ENCODE peak calls at places on chromosome X, in six cellular contexts. E is WTC11, G is HCT116, S is H1, H is HepG2, A is K562. R is an unnamed sample.

GRCh38 chrX:101417981-101418841 is 10.2 kb downstream of the HNRNPH2 start:
- DNase-seq in E (peak; percentile 69), S (peak; percentile 72), H (no peak), A (no peak), G (no peak), R (no peak)

GRCh38 chrX:1487401-1487800 is 34.7 kb upstream of the ASMTL start:
- DNase-seq in H (no peak), G (no peak), S (no peak), E (no peak), A (no peak), R (no peak)

GRCh38 chrX:20857746-20858145 is 516.5 kb upstream of the CNKSR2 start:
- DNase-seq in G (no peak), H (no peak), S (no peak), E (no peak), A (no peak), R (no peak)

GRCh38 chrX:143634701-143635442 is 1.0 kb downstream of the SLITRK4 start:
- DNase-seq in A (no peak), H (no peak), G (no peak), S (no peak), E (no peak), R (no peak)

GRCh38 chrX:135543924-135544323 is 23.5 kb downstream of the INTS6L start:
- DNase-seq in E (peak; percentile 40), H (no peak), G (no peak), S (peak; percentile 52), A (no peak), R (no peak)

GRCh38 chrX:152641256-152641875 is 3.7 kb downstream of the GABRQ start:
- DNase-seq in H (no peak), E (peak; percentile 44), S (peak; percentile 49), G (no peak), A (no peak), R (no peak)

GRCh38 chrX:150873616-150874015 is 24.9 kb downstream of the CD99L2 start:
- DNase-seq in H (no peak), A (no peak), S (no peak), G (peak; percentile 6), E (no peak), R (no peak)

GRCh38 chrX:10534611-10535010 is 85.8 kb downstream of the MID1 start:
- DNase-seq in E (no peak), A (no peak), H (peak; percentile 75), S (no peak), G (no peak), R (no peak)

GRCh38 chrX:37685452-37686347 is at the start of gene XK:
- DNase-seq in A (peak; percentile 69), H (no peak), S (peak; percentile 63), E (peak; percentile 72), G (peak; percentile 71), R (no peak)

GRCh38 chrX:50769389-50770063 is 44.5 kb downstream of the SHROOM4 start:
- DNase-seq in G (no peak), S (no peak), E (no peak), H (no peak), A (no peak), R (no peak)

GRCh38 chrX:18981124-18981807 is 2.6 kb downstream of the PHKA2 start:
- DNase-seq in S (no peak), E (no peak), H (peak; percentile 47), G (no peak), A (no peak), R (no peak)

GRCh38 chrX:114717921-114718320 is 134.0 kb downstream of the HTR2C start:
- DNase-seq in A (peak; percentile 4), S (peak; percentile 51), H (no peak), E (peak; percentile 48), G (no peak), R (no peak)

GRCh38 chrX:19513383-19513782 is 1.9 kb downstream of the MAP3K15 start:
- DNase-seq in S (no peak), G (no peak), E (peak; percentile 12), A (no peak), H (peak; percentile 53), R (no peak)

GRCh38 chrX:16160729-16161128 is 6.6 kb upstream of the MAGEB17 start:
- DNase-seq in A (no peak), E (no peak), H (peak; percentile 1), G (peak; percentile 66), S (no peak), R (no peak)

GRCh38 chrX:38055170-38055847 is 49.0 kb downstream of the SYTL5 start:
- DNase-seq in S (no peak), A (no peak), G (no peak), E (no peak), H (no peak), R (peak; percentile 45)

GRCh38 chrX:18661273-18661672 is 10.6 kb downstream of the RS1 start:
- DNase-seq in S (no peak), E (no peak), H (no peak), G (no peak), A (no peak), R (no peak)

GRCh38 chrX:32137525-32137924 is 1065.7 kb upstream of the FTHL17 start:
- DNase-seq in S (peak; percentile 54), G (no peak), E (peak; percentile 12), H (no peak), A (no peak), R (no peak)

GRCh38 chrX:39985551-39985950 is 112.2 kb downstream of the BCOR start:
- DNase-seq in H (peak; percentile 40), A (no peak), G (no peak), E (no peak), S (no peak), R (no peak)

GRCh38 chrX:38868941-38869378 is 67.7 kb downstream of the MID1IP1 start:
- DNase-seq in E (no peak), H (no peak), A (no peak), S (no peak), G (no peak), R (no peak)

GRCh38 chrX:74788545-74789086 is 136.6 kb downstream of the NEXMIF start:
- DNase-seq in E (no peak), H (no peak), A (peak; percentile 2), S (no peak), G (no peak), R (no peak)

GRCh38 chrX:32448320-32448719 is 763.0 kb downstream of the DMD start:
- DNase-seq in G (no peak), S (no peak), E (no peak), H (peak; percentile 0), A (no peak), R (peak; percentile 74)

GRCh38 chrX:74232859-74233258 is 71.1 kb upstream of the ZCCHC13 start:
- DNase-seq in A (no peak), S (no peak), H (peak; percentile 27), G (no peak), E (no peak), R (no peak)

GRCh38 chrX:9566150-9566621 is 101.3 kb downstream of the TBL1X start:
- DNase-seq in H (peak; percentile 65), A (no peak), S (no peak), E (no peak), G (peak; percentile 32), R (no peak)

GRCh38 chrX:39477438-39478120 is 620.2 kb downstream of the BCOR start:
- DNase-seq in S (peak; percentile 81), H (no peak), A (peak; percentile 33), E (peak; percentile 76), G (no peak), R (no peak)

GRCh38 chrX:19377799-19378198 is 34.1 kb downstream of the PDHA1 start:
- DNase-seq in G (no peak), H (no peak), S (no peak), E (no peak), A (no peak), R (no peak)

GRCh38 chrX:12446342-12447075 is 308.2 kb downstream of the FRMPD4 start:
- DNase-seq in E (no peak), A (no peak), S (no peak), G (no peak), H (no peak), R (no peak)

GRCh38 chrX:136094962-136095361 is 52.4 kb upstream of the FHL1 start:
- DNase-seq in A (no peak), E (no peak), H (no peak), G (no peak), S (no peak), R (no peak)

GRCh38 chrX:130106071-130106470 is 4.2 kb downstream of the ELF4 start:
- DNase-seq in E (no peak), A (no peak), G (no peak), S (no peak), H (no peak), R (no peak)

DNA sequence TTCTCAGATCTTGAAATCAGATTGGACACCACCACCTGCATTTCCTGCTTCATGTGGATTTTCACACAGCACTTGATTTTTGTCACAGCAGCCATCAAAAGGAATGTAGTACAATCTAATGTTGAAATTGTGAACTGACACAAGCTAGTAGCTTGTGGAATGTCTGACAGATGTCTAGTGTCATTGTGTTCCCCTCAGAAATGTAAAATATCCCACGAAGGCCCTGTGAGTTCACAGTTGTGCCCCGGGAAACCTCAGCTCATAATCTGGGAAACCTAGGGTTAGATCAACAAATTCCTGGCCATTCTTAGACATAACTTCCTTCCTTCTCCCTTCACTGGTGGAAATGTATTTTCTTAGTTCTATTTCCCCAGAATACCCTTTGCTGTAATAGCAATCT is 205.7 kb downstream of the AR start:
- DNase-seq in G (no peak), H (no peak), E (no peak), A (no peak), S (no peak), R (no peak)
- TF ChIP-seq ATF3 in G (no peak), H (no peak), E (no peak), A (no peak), S (no peak), R (no peak)

GRCh38 chrX:53028678-53029077 is 19.9 kb upstream of the GPR173 start:
- DNase-seq in H (no peak), E (no peak), S (no peak), G (no peak), A (no peak), R (no peak)
- TF ChIP-seq ATF3 in H (no peak), E (no peak), S (no peak), G (no peak), A (peak; percentile 17), R (no peak)

GRCh38 chrX:42755820-42756219 is 22.1 kb downstream of the PPP1R2C start:
- DNase-seq in G (no peak), S (no peak), H (no peak), E (no peak), A (no peak), R (no peak)
- TF ChIP-seq ATF3 in G (no peak), S (no peak), H (no peak), E (no peak), A (no peak), R (no peak)

GRCh38 chrX:134470013-134470412 is 10.0 kb downstream of the HPRT1 start:
- DNase-seq in E (no peak), G (no peak), H (no peak), S (no peak), A (no peak), R (no peak)
- TF ChIP-seq ATF3 in E (no peak), G (no peak), H (no peak), S (no peak), A (no peak), R (no peak)

R was measured in GM12878.